ENCODE peak calls at places on chromosomes 2 and 18, in nine cellular contexts. F is uterus, O is fibroblast of lung, J is endodermal cell, R is hepatocyte, Z is IMR-90, V is prostate gland, B is GM12864, P is PC-9. T is an unnamed sample.

GRCh38 chr2:148876589-148877402 is 1.8 kb downstream of the KIF5C start:
- DNase-seq in R (peak; percentile 65), P (no peak), Z (no peak), B (no peak), O (no peak), J (peak; percentile 96), F (no peak), V (peak; percentile 78), T (no peak)

GRCh38 chr2:16031848-16032159 is 91.5 kb downstream of the MYCN start:
- DNase-seq in F (no peak), Z (no peak), B (no peak), R (no peak), O (no peak), V (peak; percentile 70), J (no peak), P (no peak), T (no peak)

GRCh38 chr2:86790134-86790827 is 432 bp downstream of the CD8A start:
- DNase-seq in V (no peak), O (no peak), Z (no peak), B (no peak), F (no peak), J (peak; percentile 80), R (peak; percentile 12), P (no peak), T (no peak)

GRCh38 chr2:3486047-3487027 is 33.0 kb downstream of the ADI1 start:
- DNase-seq in V (no peak), O (no peak), B (no peak), Z (no peak), R (no peak), F (peak; percentile 15), P (no peak), J (no peak), T (no peak)

GRCh38 chr2:149041482-149041881 is 3.0 kb downstream of the LYPD6B start:
- DNase-seq in F (no peak), P (no peak), Z (no peak), B (no peak), J (no peak), O (no peak), V (no peak), R (no peak), T (no peak)

GRCh38 chr18:73151086-73151485 is 283.3 kb upstream of the NETO1 start:
- DNase-seq in F (no peak), J (no peak), P (no peak), B (no peak), R (no peak), V (no peak), Z (peak; percentile 20), O (no peak), T (peak; percentile 17)

GRCh38 chr2:84676295-84676694 is 160.0 kb downstream of the DNAH6 start:
- DNase-seq in Z (peak; percentile 85), B (no peak), P (no peak), V (no peak), O (peak; percentile 48), J (no peak), F (no peak), R (no peak), T (peak; percentile 90)

GRCh38 chr2:217247511-217247910 is 387.6 kb upstream of the TNP1 start:
- DNase-seq in O (no peak), F (peak; percentile 38), J (no peak), Z (no peak), V (peak; percentile 46), R (no peak), P (no peak), B (no peak), T (no peak)

GRCh38 chr2:26011990-26012856 is 21.7 kb upstream of the RAB10 start:
- DNase-seq in V (peak; percentile 87), Z (peak; percentile 81), F (no peak), O (peak; percentile 66), P (peak; percentile 80), R (peak; percentile 90), J (peak; percentile 71), B (no peak), T (peak; percentile 63)

GRCh38 chr2:82282111-82282882 is 1977.7 kb upstream of the LRRTM1 start:
- DNase-seq in J (peak; percentile 87), O (no peak), P (no peak), V (no peak), B (no peak), R (no peak), F (no peak), Z (no peak), T (no peak)
- TF ChIP-seq CTCF in J (peak; percentile 80), O (no peak), P (no peak), V (no peak), B (no peak), R (no peak), F (no peak), Z (no peak), T (no peak)

DNA sequence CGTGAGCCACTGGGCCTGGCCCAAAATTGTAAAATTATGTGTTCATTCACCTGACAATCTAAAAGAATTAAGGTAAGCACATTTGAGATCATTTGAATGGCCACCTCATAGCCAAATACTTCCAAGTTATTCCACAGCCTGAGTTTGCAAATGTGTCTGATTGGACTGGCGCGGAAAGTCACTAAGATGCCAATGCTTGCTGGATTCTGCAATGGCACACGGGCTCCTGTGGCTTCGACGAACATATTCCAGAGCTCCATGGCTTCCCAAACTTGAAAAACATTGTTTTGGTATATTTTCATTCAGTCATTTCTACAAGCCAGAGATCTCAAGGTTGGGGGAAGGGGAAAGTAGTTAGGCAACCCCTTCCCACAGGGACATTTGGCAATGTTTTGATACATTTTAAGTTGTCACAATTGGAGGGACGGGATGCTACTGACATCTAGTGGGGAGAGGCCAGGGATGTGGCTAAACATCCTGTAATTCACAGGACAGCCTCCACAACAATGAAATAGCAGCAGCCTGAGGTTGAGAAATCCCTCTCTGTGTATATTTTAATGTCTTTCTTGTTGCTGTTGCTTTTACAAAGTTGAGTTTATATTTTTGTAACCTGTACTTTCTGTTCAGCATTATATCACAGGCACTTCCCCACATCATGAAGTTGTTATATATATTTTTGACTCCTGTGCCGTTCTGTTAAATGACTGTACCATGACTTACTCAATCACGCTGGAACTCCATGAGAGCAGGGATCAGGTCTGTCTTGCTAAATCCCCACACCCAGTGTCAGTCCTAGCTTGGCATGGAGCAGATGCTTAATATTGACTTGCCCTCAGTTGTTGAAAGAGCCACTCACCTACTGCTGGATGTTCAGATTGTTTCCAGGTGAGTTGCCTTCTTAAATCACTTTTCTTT is 56.9 kb downstream of the COL4A4 start:
- DNase-seq in B (no peak), J (peak; percentile 88), F (no peak), Z (peak; percentile 71), R (peak; percentile 78), P (peak; percentile 50), O (peak; percentile 83), V (peak; percentile 38), T (peak; percentile 63)
- TF ChIP-seq CTCF in B (peak; percentile 70), J (peak; percentile 93), F (peak; percentile 24), Z (peak; percentile 93), R (peak; percentile 89), P (peak; percentile 81), O (peak; percentile 95), V (peak; percentile 55), T (peak; percentile 92)

DNA sequence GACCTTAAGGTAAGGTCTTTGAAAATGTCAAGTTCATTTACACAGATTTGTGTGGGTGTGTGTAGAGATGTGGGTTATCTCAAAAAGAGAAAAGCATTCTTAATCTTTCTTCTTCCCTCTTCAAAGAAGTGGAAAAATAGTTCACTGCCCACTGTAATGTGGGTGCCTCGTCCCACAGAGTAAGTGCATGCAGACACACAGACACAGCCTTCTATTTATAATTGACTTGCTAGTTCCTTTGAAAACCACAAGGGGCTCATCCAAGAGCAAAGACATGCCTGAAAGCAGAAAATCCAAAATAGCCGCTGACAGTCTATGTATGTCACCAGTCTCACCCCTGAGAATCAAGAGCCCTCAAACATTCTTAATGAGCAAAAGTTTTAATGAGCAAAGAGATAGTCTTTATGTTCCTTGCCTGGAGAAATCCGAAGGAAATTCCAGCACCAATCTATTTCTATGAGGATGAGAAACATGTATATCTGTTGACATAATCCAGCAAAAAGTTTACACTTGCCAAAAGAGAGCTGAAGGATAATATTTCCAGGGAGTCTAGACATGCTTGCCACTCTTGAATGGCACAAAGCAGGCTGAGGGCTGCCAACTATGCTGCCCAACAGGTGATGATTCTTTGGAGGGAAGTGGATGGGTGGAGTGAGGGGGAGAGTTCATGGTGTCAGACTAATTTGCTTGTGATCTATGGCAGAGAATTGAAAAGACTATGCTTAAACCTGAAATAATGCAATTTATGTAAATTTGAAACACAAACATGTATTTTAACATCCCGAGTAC is 93.9 kb downstream of the ACVR1 start:
- DNase-seq in O (peak; percentile 32), Z (peak; percentile 32), B (no peak), P (no peak), V (peak; percentile 38), R (no peak), F (no peak), J (no peak), T (peak; percentile 35)
- TF ChIP-seq CTCF in O (peak; percentile 46), Z (peak; percentile 43), B (no peak), P (no peak), V (no peak), R (peak; percentile 32), F (no peak), J (peak; percentile 73), T (peak; percentile 64)

DNA sequence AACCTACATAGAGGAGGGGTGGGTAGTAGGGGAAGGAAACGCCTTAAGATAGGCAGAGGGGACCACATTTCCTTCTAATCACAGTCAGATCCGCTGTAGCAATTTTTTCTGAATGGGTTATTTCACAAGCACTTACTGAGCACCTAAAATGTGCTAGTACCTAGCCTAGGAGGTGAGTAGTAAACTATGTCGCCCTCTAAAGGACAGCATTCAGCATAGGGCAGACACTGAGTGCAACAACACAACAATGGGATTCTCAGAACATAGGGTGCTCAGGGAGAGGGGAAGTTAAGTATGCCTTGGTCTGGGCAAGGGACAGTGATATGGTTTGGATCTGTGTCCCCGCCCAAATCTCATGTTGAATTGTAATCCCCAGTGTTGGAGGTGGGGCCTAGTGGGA is 166.1 kb upstream of the RAB6C start:
- DNase-seq in B (no peak), F (no peak), V (no peak), R (no peak), P (no peak), Z (no peak), O (no peak), J (no peak), T (no peak)
- TF ChIP-seq CTCF in B (peak; percentile 33), F (no peak), V (no peak), R (no peak), P (no peak), Z (no peak), O (no peak), J (peak; percentile 73), T (no peak)

DNA sequence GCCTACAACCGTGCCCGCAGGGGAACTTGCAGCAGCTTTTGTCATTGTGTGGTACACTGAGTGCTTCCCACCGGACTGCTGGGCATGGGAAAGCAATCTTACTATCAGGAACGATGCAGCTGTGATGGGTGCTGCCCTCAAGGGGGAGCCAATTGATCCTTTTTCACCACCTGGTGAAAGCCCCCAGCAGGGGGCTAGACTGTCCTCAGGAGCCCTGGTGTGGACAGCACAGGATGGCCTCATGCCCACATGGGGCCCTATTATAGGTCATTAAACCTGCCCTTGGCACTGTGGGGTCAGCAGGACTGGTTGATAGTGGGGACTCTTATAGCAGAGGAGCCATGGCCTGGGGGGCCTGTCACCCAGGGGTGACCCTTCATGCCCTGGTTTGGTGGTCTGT is 172.2 kb downstream of the GLI2 start:
- DNase-seq in Z (no peak), V (no peak), R (no peak), B (no peak), F (no peak), P (no peak), O (no peak), J (no peak), T (no peak)
- TF ChIP-seq CTCF in Z (peak; percentile 24), V (no peak), R (no peak), B (no peak), F (no peak), P (no peak), O (peak; percentile 1), J (peak; percentile 66), T (peak; percentile 64)

T was measured in HFFc6.